ENCODE peak calls at places on chromosomes 7 and 10, in nine cellular contexts. S is activated naive CD8-positive, alpha-beta T cell treated with anti-CD3 and anti-CD28 coated beads, Interleukin-2, amount 50 U/mL, for 24 hours; C is activated T-helper 9 cell treated with anti-CD3 and anti-CD28 coated beads, Interleukin-2, amount 50 U/mL, for 16 hours; L is CD8-positive, alpha-beta T cell; H is WERI-Rb-1; G is HCT116; U is GM06990; F is anterior cingulate cortex; W is HT1080. A is an unnamed sample.

GRCh38 chr10:15116225-15116624 is 19.1 kb downstream of the RPP38 start:
- DNase-seq in S (no peak), C (no peak), L (no peak), H (no peak), G (no peak), U (no peak), F (no peak), W (no peak), A (no peak)

GRCh38 chr7:22129166-22129565 is 183.5 kb upstream of the CDCA7L start:
- DNase-seq in S (no peak), C (no peak), L (no peak), H (peak; percentile 48), G (no peak), U (no peak), F (no peak), W (no peak), A (no peak)

GRCh38 chr7:87574630-87575029 is 26.1 kb downstream of the ABCB1 start:
- DNase-seq in S (no peak), C (no peak), L (no peak), H (no peak), G (peak; percentile 27), U (no peak), F (no peak), W (peak; percentile 67), A (no peak)

GRCh38 chr7:77912293-77912692 is 113.7 kb downstream of the PHTF2 start:
- DNase-seq in S (no peak), C (no peak), L (no peak), H (no peak), G (no peak), U (no peak), F (no peak), W (no peak), A (no peak)

GRCh38 chr10:116730464-116731260 is 11.7 kb downstream of the HSPA12A start:
- DNase-seq in S (no peak), C (no peak), L (no peak), H (no peak), G (no peak), U (no peak), F (no peak), W (no peak), A (no peak)

GRCh38 chr7:153432056-153432455 is 620.1 kb upstream of the DPP6 start:
- DNase-seq in S (no peak), C (no peak), L (no peak), H (no peak), G (no peak), U (no peak), F (no peak), W (peak; percentile 51), A (no peak)

GRCh38 chr7:55074008-55074499 is 55.2 kb downstream of the EGFR start:
- DNase-seq in S (peak; percentile 5), C (peak; percentile 21), L (no peak), H (no peak), G (peak; percentile 95), U (peak; percentile 78), F (no peak), W (peak; percentile 99), A (no peak)

GRCh38 chr7:423312-424260 is 96.1 kb downstream of the PDGFA start:
- DNase-seq in S (no peak), C (no peak), L (no peak), H (no peak), G (no peak), U (no peak), F (no peak), W (no peak), A (no peak)

GRCh38 chr10:5618829-5619228 is 47.6 kb downstream of the ASB13 start:
- DNase-seq in S (no peak), C (no peak), L (no peak), H (no peak), G (no peak), U (no peak), F (no peak), W (no peak), A (no peak)

GRCh38 chr10:131141207-131141606 is 170.3 kb downstream of the TCERG1L start:
- DNase-seq in S (no peak), C (no peak), L (no peak), H (no peak), G (no peak), U (no peak), F (no peak), W (no peak), A (no peak)

GRCh38 chr10:104642311-104643022 is 1.4 kb downstream of the SORCS3 start:
- DNase-seq in S (peak; percentile 46), C (no peak), L (no peak), H (peak; percentile 90), G (no peak), U (no peak), F (peak; percentile 50), W (no peak), A (peak; percentile 85)

GRCh38 chr10:79166312-79166721 is 97.6 kb downstream of the ZMIZ1 start:
- DNase-seq in S (no peak), C (no peak), L (no peak), H (no peak), G (no peak), U (no peak), F (no peak), W (no peak), A (no peak)

GRCh38 chr7:50310361-50310760 is 5.8 kb downstream of the IKZF1 start:
- DNase-seq in S (no peak), C (no peak), L (no peak), H (no peak), G (no peak), U (no peak), F (no peak), W (no peak), A (no peak)

GRCh38 chr10:91410638-91411367 is 659 bp downstream of the HECTD2 start:
- DNase-seq in S (peak; percentile 46), C (no peak), L (no peak), H (no peak), G (no peak), U (no peak), F (no peak), W (no peak), A (no peak)

GRCh38 chr10:109912335-109913282 is 10.7 kb downstream of the XPNPEP1 start:
- DNase-seq in S (no peak), C (no peak), L (no peak), H (no peak), G (no peak), U (peak; percentile 43), F (no peak), W (peak; percentile 37), A (no peak)

GRCh38 chr10:43110318-43111071 is 27.8 kb upstream of the CSGALNACT2 start:
- DNase-seq in S (no peak), C (no peak), L (no peak), H (no peak), G (no peak), U (no peak), F (no peak), W (no peak), A (no peak)

GRCh38 chr10:88978463-88978862 is 12.1 kb upstream of the FAS start:
- DNase-seq in S (no peak), C (no peak), L (no peak), H (no peak), G (no peak), U (no peak), F (no peak), W (no peak), A (no peak)

GRCh38 chr10:22648547-22648961 is 65.8 kb downstream of the PIP4K2A start:
- DNase-seq in S (no peak), C (no peak), L (no peak), H (no peak), G (no peak), U (no peak), F (no peak), W (peak; percentile 19), A (no peak)

GRCh38 chr7:95725170-95725569 is 47.2 kb upstream of the DYNC1I1 start:
- DNase-seq in S (no peak), C (no peak), L (no peak), H (peak; percentile 15), G (no peak), U (no peak), F (no peak), W (peak; percentile 7), A (no peak)

GRCh38 chr7:42739591-42739990 is 172.3 kb downstream of the C7orf25 start:
- DNase-seq in S (no peak), C (no peak), L (no peak), H (no peak), G (no peak), U (no peak), F (peak; percentile 6), W (no peak), A (peak; percentile 92)

GRCh38 chr7:130272456-130273080 is 5.9 kb downstream of the CPA2 start:
- DNase-seq in S (no peak), C (no peak), L (no peak), H (peak; percentile 30), G (no peak), U (no peak), F (no peak), W (no peak), A (peak; percentile 77)